ENCODE peak calls at places on chromosome 15, in six cellular contexts. W is HepG2, G is GM12878, C is SK-N-SH, X is K562, D is HCT116. S is an unnamed sample.

GRCh38 chr15:38461089-38461833 is 7.3 kb downstream of the FAM98B start:
- DNase-seq in C (no peak), W (no peak), D (no peak), G (no peak), X (peak), S (no peak)

GRCh38 chr15:88394553-88395159 is 72.5 kb downstream of the MRPL46 start:
- DNase-seq in D (no peak), C (no peak), W (no peak), G (no peak), X (no peak), S (no peak)

GRCh38 chr15:31434418-31435255 is 108.0 kb downstream of the KLF13 start:
- DNase-seq in X (peak), C (no peak), D (no peak), G (peak), W (no peak), S (no peak)

GRCh38 chr15:68844856-68845550 is 24.3 kb upstream of the ANP32A start:
- DNase-seq in C (no peak), X (no peak), W (no peak), G (no peak), D (no peak), S (no peak)

GRCh38 chr15:96243701-96244100 is 86.8 kb upstream of the NR2F2 start:
- DNase-seq in G (no peak), C (no peak), W (no peak), D (no peak), X (no peak), S (no peak)

GRCh38 chr15:37246065-37246464 is 145.7 kb upstream of the MEIS2 start:
- DNase-seq in W (no peak), C (no peak), X (no peak), D (no peak), G (no peak), S (no peak)

GRCh38 chr15:39095218-39095879 is 485.5 kb upstream of the THBS1 start:
- DNase-seq in X (no peak), G (no peak), D (no peak), C (no peak), W (no peak), S (no peak)

GRCh38 chr15:50876260-50876988 is 32.1 kb upstream of the AP4E1 start:
- DNase-seq in G (no peak), X (no peak), C (no peak), W (no peak), D (no peak), S (no peak)

GRCh38 chr15:80160570-80161156 is 7.9 kb downstream of the FAH start:
- DNase-seq in W (peak), G (peak), X (no peak), C (no peak), D (no peak), S (no peak)
- TF ChIP-seq JUND in W (no peak), G (no peak), X (peak), C (no peak), D (no peak), S (no peak)

DNA sequence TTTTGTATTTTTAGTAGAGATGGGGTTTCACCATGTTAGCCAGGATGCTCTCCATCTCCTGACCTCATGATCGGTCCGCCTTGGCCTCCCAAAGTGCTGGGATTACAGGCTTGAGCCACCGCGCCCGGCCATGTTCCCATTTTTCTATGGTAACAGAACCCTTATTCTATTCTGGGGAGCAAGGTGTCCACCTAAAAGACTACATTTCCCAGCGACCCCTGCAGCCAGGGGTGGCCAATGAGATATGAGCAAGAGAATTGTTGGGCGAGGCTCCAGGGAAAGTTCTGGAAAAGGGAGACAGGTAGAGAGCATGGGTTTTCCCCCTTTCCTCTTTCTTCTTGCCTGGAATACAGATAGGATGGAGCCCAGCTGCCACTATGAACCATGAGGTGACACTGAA is 96.9 kb downstream of the LINGO1 start:
- DNase-seq in X (peak), G (no peak), W (no peak), D (peak), C (no peak), S (no peak)
- TF ChIP-seq JUND in X (no peak), G (no peak), W (no peak), D (no peak), C (no peak), S (no peak)

GRCh38 chr15:100780208-100780800 is 99.3 kb upstream of the ALDH1A3 start:
- DNase-seq in X (no peak), D (no peak), G (no peak), C (no peak), W (no peak), S (no peak)

GRCh38 chr15:100779331-100780207 is 100.1 kb upstream of the ALDH1A3 start:
- DNase-seq in C (no peak), W (no peak), D (no peak), X (no peak), G (no peak), S (no peak)

GRCh38 chr15:100781061-100781960 is 98.3 kb upstream of the ALDH1A3 start:
- DNase-seq in C (peak), D (no peak), X (no peak), W (no peak), G (no peak), S (no peak)

GRCh38 chr15:100777821-100778220 is 101.8 kb upstream of the ALDH1A3 start:
- DNase-seq in W (no peak), D (no peak), C (no peak), G (no peak), X (no peak), S (no peak)

GRCh38 chr15:100778831-100779288 is 100.8 kb upstream of the ALDH1A3 start:
- DNase-seq in X (no peak), G (no peak), W (no peak), D (no peak), C (no peak), S (no peak)
- TF ChIP-seq JUND in X (no peak), G (no peak), W (no peak), D (no peak), C (no peak), S (no peak)

DNA sequence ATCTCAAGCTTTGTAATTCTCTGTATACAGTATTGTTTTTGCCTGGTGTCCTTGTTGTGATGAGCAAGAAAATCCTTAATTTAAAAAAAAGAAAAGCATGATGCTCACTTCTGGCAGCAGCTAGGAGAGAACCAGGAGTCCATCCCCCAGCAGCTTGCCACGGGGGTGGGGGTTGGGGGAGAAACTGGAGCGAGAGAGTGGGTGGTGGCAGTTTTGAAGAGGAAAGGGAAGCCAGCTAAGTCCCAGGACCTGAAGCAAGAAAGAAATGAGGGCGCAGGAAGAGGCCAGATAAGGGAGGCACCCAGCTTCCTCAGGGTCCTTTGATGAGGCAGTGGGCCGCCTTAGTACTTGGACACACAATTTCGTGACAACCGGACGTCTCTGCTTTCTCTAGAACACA is 23.5 kb downstream of the CHAC1 start:
- DNase-seq in C (no peak), W (no peak), X (no peak), G (no peak), D (no peak), S (no peak)
- TF ChIP-seq JUND in C (no peak), W (no peak), X (no peak), G (no peak), D (no peak), S (no peak)

GRCh38 chr15:47427463-47427862 is 289.8 kb upstream of the SEMA6D start:
- DNase-seq in D (no peak), W (peak), X (no peak), C (no peak), G (no peak), S (no peak)
- TF ChIP-seq JUND in D (no peak), W (no peak), X (no peak), C (no peak), G (no peak), S (no peak)